ENCODE peak calls at places on chromosomes 2 and 18, in four cellular contexts. H is heart left ventricle, R is endodermal cell, G is mesenchymal stem cell. N is an unnamed sample.

GRCh38 chr2:189253841-189254240 is 74.3 kb upstream of the COL5A2 start:
- DNase-seq in R (no peak), H (no peak), G (no peak), N (no peak)

GRCh38 chr2:231386446-231386845 is 9.1 kb upstream of the B3GNT7 start:
- DNase-seq in G (peak; percentile 78), R (no peak), H (no peak), N (no peak)

GRCh38 chr2:73939419-73939818 is 12.7 kb downstream of the DGUOK start:
- DNase-seq in R (peak; percentile 61), G (peak; percentile 38), H (peak; percentile 39), N (peak; percentile 43)

GRCh38 chr2:240183370-240184197 is 43.1 kb upstream of the OTOS start:
- DNase-seq in H (no peak), G (no peak), R (peak; percentile 24), N (no peak)

GRCh38 chr2:16226942-16227664 is 286.8 kb downstream of the MYCN start:
- DNase-seq in R (no peak), H (peak; percentile 44), G (no peak), N (no peak)

GRCh38 chr2:59259913-59260312 is 1018.8 kb upstream of the FANCL start:
- DNase-seq in G (no peak), R (no peak), H (no peak), N (no peak)

GRCh38 chr2:180983468-180984388 is 3.3 kb downstream of the UBE2E3 start:
- DNase-seq in G (peak; percentile 76), R (peak; percentile 67), H (no peak), N (peak; percentile 63)

GRCh38 chr2:97816411-97816810 is 103.0 kb downstream of the ZAP70 start:
- DNase-seq in H (no peak), R (no peak), G (no peak), N (no peak)

GRCh38 chr2:237092920-237093781 is 7.5 kb downstream of the COPS8 start:
- DNase-seq in H (peak; percentile 40), G (peak; percentile 82), R (no peak), N (peak; percentile 44)

GRCh38 chr2:142946941-142947340 is 69.5 kb downstream of the KYNU start:
- DNase-seq in H (no peak), G (no peak), R (no peak), N (no peak)

GRCh38 chr2:59713577-59713976 is 839.9 kb downstream of the BCL11A start:
- DNase-seq in G (no peak), H (no peak), R (no peak), N (no peak)

GRCh38 chr2:63432373-63432772 is 155.9 kb downstream of the WDPCP start:
- DNase-seq in H (no peak), G (peak; percentile 42), R (no peak), N (no peak)

GRCh38 chr18:79799619-79800352 is 2.0 kb downstream of the KCNG2 start:
- DNase-seq in G (no peak), R (no peak), H (peak; percentile 15), N (no peak)
- H3K27me3 ChIP-seq in G (peaks cover 46% of the 10 kb centered on the region), R (peaks cover 71% of the 10 kb centered on the region), H (peaks cover 52% of the 10 kb centered on the region), N (no peaks in the 10 kb centered on the region)

GRCh38 chr18:40911041-40911440 is 1044.0 kb upstream of the PIK3C3 start:
- DNase-seq in H (no peak), G (no peak), R (no peak), N (no peak)
- H3K9me3 ChIP-seq in H (no peaks in the 10 kb centered on the region), G (no peaks in the 10 kb centered on the region), R (no peaks in the 10 kb centered on the region), N (no peaks in the 10 kb centered on the region)

GRCh38 chr2:96116424-96116878 is at the start of gene ADRA2B:
- DNase-seq in R (peak; percentile 95), G (peak; percentile 30), H (peak; percentile 75), N (peak; percentile 88)
- H3K27me3 ChIP-seq in R (peaks cover 55% of the 10 kb centered on the region), G (peaks cover 74% of the 10 kb centered on the region), H (peaks cover 16% of the 10 kb centered on the region), N (no peaks in the 10 kb centered on the region)

GRCh38 chr2:155266579-155266978 is 568.1 kb downstream of the KCNJ3 start:
- DNase-seq in R (peak; percentile 78), H (no peak), G (no peak), N (no peak)
- H3K9me3 ChIP-seq in R (no peaks in the 10 kb centered on the region), H (no peaks in the 10 kb centered on the region), G (peaks cover 9% of the 10 kb centered on the region), N (no peaks in the 10 kb centered on the region)

DNA sequence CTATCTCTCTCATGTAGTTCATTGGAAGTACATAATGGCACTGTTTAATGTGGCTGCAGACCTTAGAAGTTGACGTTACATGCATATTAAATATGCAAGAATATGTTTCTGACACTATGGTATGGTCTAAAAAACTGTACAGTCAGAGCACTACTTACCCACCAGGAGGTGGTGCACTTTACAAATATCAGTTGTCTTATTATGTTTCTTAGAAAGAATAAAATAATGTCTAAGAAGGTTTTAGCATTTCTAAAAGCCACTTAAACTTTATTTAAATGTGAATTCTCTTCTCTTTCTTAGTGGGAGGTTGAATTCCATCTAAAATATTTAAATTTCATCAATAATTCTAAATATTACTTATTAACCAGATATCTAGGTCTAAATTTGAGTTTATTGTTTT is 4.3 kb downstream of the TMEFF2 start:
- DNase-seq in H (no peak), G (peak; percentile 38), R (no peak), N (no peak)
- H3K27me3 ChIP-seq in H (peaks cover 68% of the 10 kb centered on the region), G (peaks cover 5% of the 10 kb centered on the region), R (peaks cover 48% of the 10 kb centered on the region), N (peaks cover 14% of the 10 kb centered on the region)

GRCh38 chr2:132466428-132467028 is 49.9 kb downstream of the GPR39 start:
- DNase-seq in H (no peak), R (no peak), G (no peak), N (no peak)
- H3K9me3 ChIP-seq in H (no peaks in the 10 kb centered on the region), R (peaks cover 56% of the 10 kb centered on the region), G (peaks cover 68% of the 10 kb centered on the region), N (peaks cover 16% of the 10 kb centered on the region)

GRCh38 chr2:147934881-147935280 is 85.7 kb downstream of the ORC4 start:
- DNase-seq in R (no peak), G (no peak), H (no peak), N (no peak)
- H3K27me3 ChIP-seq in R (no peaks in the 10 kb centered on the region), G (no peaks in the 10 kb centered on the region), H (no peaks in the 10 kb centered on the region), N (no peaks in the 10 kb centered on the region)

GRCh38 chr2:135451966-135452365 is 79.1 kb downstream of the ZRANB3 start:
- DNase-seq in G (no peak), H (no peak), R (no peak), N (no peak)

GRCh38 chr2:135456431-135456830 is 74.6 kb downstream of the ZRANB3 start:
- DNase-seq in H (no peak), R (no peak), G (no peak), N (no peak)

GRCh38 chr2:135456835-135457234 is 74.2 kb downstream of the ZRANB3 start:
- DNase-seq in H (no peak), G (no peak), R (no peak), N (no peak)

GRCh38 chr2:135457279-135457678 is 73.7 kb downstream of the ZRANB3 start:
- DNase-seq in R (no peak), G (no peak), H (no peak), N (no peak)

DNA sequence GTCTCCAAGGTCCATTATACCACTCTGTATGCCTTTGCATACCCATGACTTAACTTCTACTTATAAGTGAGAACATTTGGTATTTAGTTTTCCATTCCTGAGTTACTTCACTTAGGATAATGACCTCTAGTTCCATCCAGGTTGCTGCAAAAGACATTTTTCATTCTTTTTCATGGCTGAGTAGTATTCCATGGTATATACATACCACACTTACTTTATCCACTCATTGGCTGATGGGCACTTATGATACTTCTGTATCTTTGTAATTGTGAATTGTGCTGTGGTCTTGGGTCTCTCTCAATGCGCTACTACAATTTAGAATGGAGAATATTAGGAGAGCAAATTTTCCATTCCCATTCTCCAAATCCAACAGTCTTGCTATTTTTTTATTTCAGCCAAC is 76.4 kb downstream of the ZRANB3 start:
- DNase-seq in H (no peak), R (no peak), G (no peak), N (no peak)
- H3K9me3 ChIP-seq in H (no peaks in the 10 kb centered on the region), R (peaks cover 58% of the 10 kb centered on the region), G (peaks cover 15% of the 10 kb centered on the region), N (no peaks in the 10 kb centered on the region)